ENCODE peak calls at places on chromosomes 2 and 18, in four cellular contexts. Z, D, Y and U are unnamed samples.
A peak's percentile ranks its signal among the peaks of the same experiment; 100 is the strongest.

GRCh38 chr18:58135170-58135569 is 91.1 kb downstream of the NEDD4L start:
- DNase-seq in Z (no peak), D (no peak), Y (no peak), U (no peak)

GRCh38 chr2:9303528-9304225 is 97.1 kb downstream of the ASAP2 start:
- DNase-seq in Z (no peak), D (no peak), Y (no peak), U (no peak)

GRCh38 chr18:73462092-73462491 is 594.3 kb upstream of the NETO1 start:
- DNase-seq in Z (no peak), D (no peak), Y (no peak), U (no peak)

GRCh38 chr2:113281920-113282746 is 3.4 kb upstream of the PAX8 start:
- DNase-seq in Z (no peak), D (no peak), Y (no peak), U (no peak)

GRCh38 chr2:165219491-165219890 is 15.6 kb upstream of the SCN3A start:
- DNase-seq in Z (no peak), D (no peak), Y (no peak), U (no peak)

GRCh38 chr2:238808761-238809160 is 39.1 kb upstream of the TWIST2 start:
- DNase-seq in Z (no peak), D (no peak), Y (no peak), U (no peak)

GRCh38 chr2:11753886-11754704 is 7.7 kb downstream of the LPIN1 start:
- DNase-seq in Z (no peak), D (no peak), Y (no peak), U (no peak)

GRCh38 chr18:21904856-21905255 is 164.3 kb downstream of the MIB1 start:
- DNase-seq in Z (no peak), D (no peak), Y (no peak), U (peak; percentile 15)

GRCh38 chr18:3103576-3103975 is 90.6 kb upstream of the LPIN2 start:
- DNase-seq in Z (no peak), D (no peak), Y (no peak), U (no peak)

GRCh38 chr2:197269815-197270214 is 40.8 kb downstream of the ANKRD44 start:
- DNase-seq in Z (no peak), D (no peak), Y (no peak), U (no peak)

GRCh38 chr2:108403494-108403893 is 25.7 kb downstream of the SULT1C4 start:
- DNase-seq in Z (peak; percentile 84), D (no peak), Y (no peak), U (peak; percentile 98)

GRCh38 chr2:98729652-98730051 is 1.3 kb downstream of the MGAT4A start:
- DNase-seq in Z (no peak), D (no peak), Y (no peak), U (no peak)

GRCh38 chr18:23071285-23071684 is 64.0 kb upstream of the CABLES1 start:
- DNase-seq in Z (no peak), D (peak; percentile 70), Y (peak; percentile 73), U (no peak)

GRCh38 chr2:30368258-30368657 is 78.8 kb upstream of the LCLAT1 start:
- DNase-seq in Z (no peak), D (no peak), Y (peak; percentile 74), U (no peak)

GRCh38 chr2:72803626-72804320 is 22.1 kb downstream of the EXOC6B start:
- DNase-seq in Z (no peak), D (no peak), Y (no peak), U (no peak)

GRCh38 chr2:159811232-159811631 is 13.2 kb upstream of the CD302 start:
- DNase-seq in Z (no peak), D (no peak), Y (no peak), U (no peak)

GRCh38 chr18:62759704-62760402 is 44.5 kb downstream of the PHLPP1 start:
- DNase-seq in Z (no peak), D (no peak), Y (no peak), U (peak; percentile 48)

GRCh38 chr18:25365242-25365641 is 13.3 kb upstream of the ZNF521 start:
- DNase-seq in Z (no peak), D (no peak), Y (no peak), U (no peak)

GRCh38 chr2:229715895-229716507 is 1.6 kb upstream of the DNER start:
- DNase-seq in Z (no peak), D (no peak), Y (no peak), U (peak; percentile 57)

GRCh38 chr2:161136696-161137324 is 23.4 kb upstream of the TANK start:
- DNase-seq in Z (no peak), D (no peak), Y (no peak), U (no peak)

GRCh38 chr18:48342588-48342987 is 66.6 kb downstream of the ZBTB7C start:
- DNase-seq in Z (no peak), D (no peak), Y (no peak), U (no peak)

GRCh38 chr18:80108739-80109675 is at the start of gene ADNP2:
- DNase-seq in Z (peak; percentile 89), D (peak; percentile 92), Y (peak; percentile 89), U (peak; percentile 94)

GRCh38 chr2:121723316-121723715 is 13.4 kb downstream of the NIFK start:
- DNase-seq in Z (no peak), D (no peak), Y (no peak), U (no peak)

GRCh38 chr2:152525277-152525838 is 190.4 kb downstream of the FMNL2 start:
- DNase-seq in Z (no peak), D (no peak), Y (no peak), U (no peak)

GRCh38 chr18:77127769-77128671 is 4.6 kb downstream of the MBP start:
- DNase-seq in Z (no peak), D (peak; percentile 73), Y (no peak), U (no peak)

GRCh38 chr2:47218066-47218581 is 63.0 kb upstream of the STPG4 start:
- DNase-seq in Z (no peak), D (peak; percentile 90), Y (no peak), U (no peak)

GRCh38 chr2:119024568-119024967 is 82.6 kb downstream of the MARCO start:
- DNase-seq in Z (no peak), D (no peak), Y (no peak), U (no peak)
- H3K27me3 ChIP-seq in Z (no peaks in the 10 kb centered on the region), D (no peaks in the 10 kb centered on the region), Y (no peaks in the 10 kb centered on the region), U (no peaks in the 10 kb centered on the region)

GRCh38 chr2:120299561-120299960 is 46.4 kb upstream of the INHBB start:
- DNase-seq in Z (no peak), D (no peak), Y (no peak), U (no peak)

GRCh38 chr2:120300385-120300784 is 45.6 kb upstream of the INHBB start:
- DNase-seq in Z (no peak), D (no peak), Y (no peak), U (no peak)

GRCh38 chr2:120301289-120301688 is 44.6 kb upstream of the INHBB start:
- DNase-seq in Z (no peak), D (no peak), Y (no peak), U (no peak)

GRCh38 chr2:120299024-120299423 is 46.4 kb downstream of the RALB start:
- DNase-seq in Z (no peak), D (no peak), Y (no peak), U (no peak)

DNA sequence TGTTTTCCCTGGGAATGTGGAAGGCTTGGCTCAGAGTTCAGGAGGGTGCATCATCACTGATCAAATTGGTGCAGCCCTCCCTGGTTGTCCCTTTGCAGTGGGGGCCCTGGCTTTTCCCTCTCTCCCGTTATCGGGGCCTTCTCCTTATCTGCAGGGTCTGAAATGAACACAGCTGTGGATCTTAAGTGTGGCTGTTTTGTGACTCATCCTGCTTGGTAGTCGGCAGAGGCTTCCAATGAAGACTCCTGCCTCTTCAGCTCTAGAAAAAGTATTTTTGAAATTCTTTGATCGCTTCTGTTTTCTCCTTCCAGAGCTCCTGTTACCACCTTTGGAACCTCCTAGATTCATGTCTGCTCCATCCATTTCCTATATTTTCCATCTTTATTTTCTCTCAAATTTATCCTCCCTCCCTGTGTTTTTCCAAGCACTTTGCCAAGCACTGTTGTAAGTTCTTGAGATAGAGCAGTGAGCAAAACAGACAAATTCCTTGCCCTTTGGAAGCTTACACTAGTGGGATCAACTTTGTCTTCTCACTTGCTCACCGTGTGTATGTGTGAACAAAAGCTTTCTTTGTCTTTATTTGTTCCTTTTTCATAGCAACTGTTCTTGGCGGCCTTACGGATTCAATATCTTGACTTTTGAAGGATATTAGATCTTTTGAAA is 45.7 kb downstream of the RALB start:
- DNase-seq in Z (no peak), D (no peak), Y (no peak), U (no peak)
- H3K36me3 ChIP-seq in Z (peaks cover 5% of the 10 kb centered on the region), D (peaks cover 6% of the 10 kb centered on the region), Y (peaks cover 55% of the 10 kb centered on the region), U (peaks cover 3% of the 10 kb centered on the region)

GRCh38 chr2:234271342-234271741 is 220.8 kb downstream of the SPP2 start:
- DNase-seq in Z (no peak), D (no peak), Y (no peak), U (no peak)

GRCh38 chr2:234269769-234270204 is 219.3 kb downstream of the SPP2 start:
- DNase-seq in Z (no peak), D (no peak), Y (no peak), U (no peak)

GRCh38 chr2:234273887-234274584 is 222.8 kb downstream of the ARL4C start:
- DNase-seq in Z (no peak), D (no peak), Y (no peak), U (no peak)

GRCh38 chr2:234275515-234275914 is 221.4 kb downstream of the ARL4C start:
- DNase-seq in Z (no peak), D (no peak), Y (no peak), U (peak; percentile 40)

DNA sequence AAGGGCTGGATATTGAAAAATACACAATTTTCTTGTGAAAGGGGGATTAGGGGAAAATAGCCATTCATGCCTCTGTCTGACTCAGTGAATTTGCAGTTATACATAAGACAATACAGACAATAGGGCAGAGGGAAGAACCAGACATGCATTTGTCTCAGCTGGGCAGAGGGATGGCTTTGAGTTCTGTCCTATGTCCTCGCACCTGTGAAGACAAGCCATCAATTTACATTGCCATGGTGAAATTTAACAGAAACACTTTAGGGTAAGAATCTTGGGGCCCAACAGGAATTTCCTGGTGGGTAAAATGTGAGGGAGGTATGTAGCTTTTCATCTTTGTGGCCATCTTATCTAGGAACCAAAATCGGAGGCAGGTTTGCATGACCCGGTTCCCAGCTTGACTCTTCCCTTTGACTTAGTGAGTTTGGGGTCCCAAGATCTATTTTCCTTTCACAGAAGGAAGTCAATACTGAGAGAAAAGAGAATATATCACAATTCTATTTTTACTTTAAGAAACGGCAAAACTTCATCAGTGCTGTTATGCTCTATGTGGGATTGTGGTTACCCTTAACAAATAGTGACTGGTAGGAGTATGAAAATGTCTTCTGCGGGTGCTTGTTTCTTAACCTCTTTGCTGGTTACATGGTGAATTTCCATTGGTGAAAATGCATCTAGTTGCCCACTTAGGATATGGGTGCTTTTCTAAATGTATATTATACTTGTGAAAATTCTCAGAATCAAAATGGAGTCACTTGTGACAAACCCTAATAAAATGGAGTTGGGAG is 221.8 kb downstream of the SPP2 start:
- DNase-seq in Z (no peak), D (no peak), Y (no peak), U (no peak)
- H3K27me3 ChIP-seq in Z (no peaks in the 10 kb centered on the region), D (no peaks in the 10 kb centered on the region), Y (no peaks in the 10 kb centered on the region), U (no peaks in the 10 kb centered on the region)

GRCh38 chr2:42645551-42645950 is 77.1 kb downstream of the MTA3 start:
- DNase-seq in Z (no peak), D (no peak), Y (no peak), U (no peak)
- H3K36me3 ChIP-seq in Z (peaks cover 42% of the 10 kb centered on the region), D (no peaks in the 10 kb centered on the region), Y (no peaks in the 10 kb centered on the region), U (peaks cover 20% of the 10 kb centered on the region)

GRCh38 chr18:907880-908512 is 3.3 kb downstream of the ADCYAP1 start:
- DNase-seq in Z (no peak), D (no peak), Y (no peak), U (no peak)
- H3K27me3 ChIP-seq in Z (peaks cover 95% of the 10 kb centered on the region), D (peaks cover 52% of the 10 kb centered on the region), Y (peaks cover 96% of the 10 kb centered on the region), U (no peaks in the 10 kb centered on the region)

DNA sequence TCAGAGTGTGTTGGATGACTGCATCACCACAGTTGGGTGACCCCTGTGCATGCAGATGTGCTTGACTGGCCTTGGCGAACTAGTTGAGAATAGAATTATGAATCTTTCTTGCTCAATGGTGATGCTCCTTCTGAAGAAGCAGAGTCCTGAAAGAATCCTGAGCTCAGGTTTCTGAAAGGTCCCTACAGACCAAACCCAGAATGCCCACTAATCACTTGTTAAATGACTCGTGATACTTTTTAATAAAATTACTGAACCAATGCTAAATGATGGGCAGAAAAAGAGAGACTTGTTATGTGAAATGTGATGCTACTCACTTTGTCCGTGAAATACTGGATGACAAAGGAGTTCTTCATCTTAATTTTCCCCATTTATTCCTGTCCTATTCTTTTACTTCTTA is 263.4 kb upstream of the LRRTM1 start:
- DNase-seq in Z (no peak), D (no peak), Y (no peak), U (no peak)
- H3K36me3 ChIP-seq in Z (no peaks in the 10 kb centered on the region), D (no peaks in the 10 kb centered on the region), Y (no peaks in the 10 kb centered on the region), U (no peaks in the 10 kb centered on the region)